ENCODE peak calls at places on chromosomes 2 and 18, in five cellular contexts. C, K, I, U and A are unnamed samples.

GRCh38 chr2:212814941-212815340 is 276.3 kb upstream of the ERBB4 start:
- DNase-seq in C (no peak), U (no peak), K (no peak), I (no peak), A (no peak)

GRCh38 chr18:10261315-10262276 is 192.8 kb upstream of the APCDD1 start:
- DNase-seq in I (no peak), U (peak; percentile 25), K (no peak), C (no peak), A (no peak)

GRCh38 chr2:85524567-85524923 is 14.4 kb upstream of the MAT2A start:
- DNase-seq in C (peak; percentile 44), I (no peak), K (no peak), U (no peak), A (no peak)

GRCh38 chr2:172288603-172289002 is 138.8 kb upstream of the ITGA6 start:
- DNase-seq in K (peak; percentile 64), C (no peak), U (no peak), I (no peak), A (no peak)

GRCh38 chr2:216013080-216013909 is at the start of gene MREG:
- DNase-seq in K (peak; percentile 90), I (no peak), C (peak; percentile 86), U (peak; percentile 62), A (peak; percentile 71)

GRCh38 chr2:96501886-96502810 is 3.0 kb downstream of the NEURL3 start:
- DNase-seq in C (no peak), U (no peak), K (no peak), I (no peak), A (no peak)

GRCh38 chr2:238596571-238597551 is 170.1 kb downstream of the ASB1 start:
- DNase-seq in C (no peak), U (peak; percentile 93), I (peak; percentile 46), K (no peak), A (no peak)

GRCh38 chr2:28587526-28588230 is 91.8 kb downstream of the PLB1 start:
- DNase-seq in I (no peak), C (no peak), U (no peak), K (no peak), A (no peak)

GRCh38 chr2:105873721-105874120 is 129.0 kb downstream of the NCK2 start:
- DNase-seq in K (peak; percentile 92), I (no peak), U (peak; percentile 62), C (no peak), A (peak; percentile 35)

GRCh38 chr2:204776781-204777559 is 231.7 kb downstream of the PARD3B start:
- DNase-seq in I (no peak), C (no peak), U (peak; percentile 26), K (no peak), A (no peak)

GRCh38 chr2:167859676-167860075 is 387.7 kb downstream of the STK39 start:
- DNase-seq in U (no peak), I (no peak), C (no peak), K (no peak), A (no peak)

GRCh38 chr2:64221935-64222334 is 77.7 kb upstream of the PELI1 start:
- DNase-seq in U (no peak), K (no peak), I (no peak), C (no peak), A (no peak)

GRCh38 chr2:158045362-158045761 is 56.3 kb upstream of the UPP2 start:
- DNase-seq in I (no peak), C (no peak), K (no peak), U (no peak), A (no peak)

GRCh38 chr2:25411281-25411680 is 69.6 kb upstream of the DNMT3A start:
- DNase-seq in C (no peak), I (no peak), K (no peak), U (no peak), A (no peak)

GRCh38 chr2:183229386-183229785 is 105.1 kb downstream of the NUP35 start:
- DNase-seq in U (peak; percentile 13), C (no peak), K (peak; percentile 6), I (peak; percentile 23), A (no peak)

GRCh38 chr18:23397907-23398306 is 55.2 kb upstream of the RIOK3 start:
- DNase-seq in U (no peak), C (no peak), I (no peak), K (peak; percentile 18), A (no peak)

GRCh38 chr2:65504814-65505697 is 72.7 kb upstream of the SPRED2 start:
- DNase-seq in K (no peak), I (no peak), U (no peak), C (no peak), A (no peak)

GRCh38 chr2:133940134-133940533 is 313.7 kb upstream of the MGAT5 start:
- DNase-seq in I (no peak), C (no peak), U (no peak), K (no peak), A (no peak)

GRCh38 chr2:5980351-5981054 is 288.3 kb downstream of the SOX11 start:
- DNase-seq in C (no peak), K (no peak), U (no peak), I (no peak), A (no peak)

GRCh38 chr2:237297421-237298155 is 116.4 kb downstream of the COL6A3 start:
- DNase-seq in I (no peak), U (no peak), C (no peak), K (no peak), A (no peak)

GRCh38 chr2:191245869-191246531 is 796 bp downstream of the MYO1B start:
- DNase-seq in U (peak; percentile 70), I (no peak), C (peak; percentile 74), K (peak; percentile 58), A (no peak)

GRCh38 chr18:26301681-26302080 is 75.4 kb downstream of the TAF4B start:
- DNase-seq in K (no peak), I (peak; percentile 23), C (no peak), U (peak; percentile 7), A (no peak)

DNA sequence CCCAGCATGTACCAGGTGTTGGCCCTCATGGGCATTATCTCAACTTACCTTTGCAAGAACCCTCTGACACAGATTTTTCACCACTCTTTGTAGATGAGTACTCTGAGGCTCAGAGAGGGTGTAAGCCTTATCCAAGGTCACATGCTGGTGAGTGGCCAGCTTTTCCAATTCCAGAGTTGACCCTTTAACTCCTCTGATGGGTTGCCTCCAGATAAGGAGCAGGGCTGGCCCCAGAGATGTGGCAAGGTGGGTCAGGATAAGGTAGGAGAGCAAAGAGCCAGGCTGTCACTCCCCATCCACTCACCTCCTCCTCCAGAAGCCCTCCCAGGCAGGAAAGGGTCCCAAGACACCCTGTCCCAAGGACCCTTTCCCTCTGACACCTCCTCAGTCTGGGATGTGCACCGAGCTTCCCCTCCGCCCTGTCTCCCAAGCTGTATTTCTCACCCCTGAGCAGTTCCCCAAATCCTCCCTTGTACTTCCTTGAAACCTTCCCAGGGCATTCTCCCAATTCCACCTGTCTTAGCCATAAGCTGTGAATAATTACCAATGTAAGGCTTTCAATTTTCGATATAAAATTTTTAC is 165.9 kb downstream of the ZFP36L2 start:
- DNase-seq in U (no peak), C (no peak), I (no peak), K (no peak), A (no peak)
- TF ChIP-seq CTCF in U (no peak), C (no peak), I (no peak), K (no peak), A (no peak)

GRCh38 chr2:11748018-11748860 is 1.8 kb downstream of the LPIN1 start:
- DNase-seq in U (no peak), K (peak; percentile 42), C (no peak), I (no peak), A (no peak)

GRCh38 chr2:11744631-11745394 is 1.6 kb upstream of the LPIN1 start:
- DNase-seq in I (no peak), K (peak; percentile 50), U (no peak), C (no peak), A (no peak)

GRCh38 chr2:11745613-11746375 is 638 bp upstream of the LPIN1 start:
- DNase-seq in K (no peak), C (no peak), I (no peak), U (no peak), A (no peak)

GRCh38 chr2:11746807-11747459 is 501 bp downstream of the LPIN1 start:
- DNase-seq in C (no peak), U (no peak), K (peak; percentile 28), I (no peak), A (no peak)

DNA sequence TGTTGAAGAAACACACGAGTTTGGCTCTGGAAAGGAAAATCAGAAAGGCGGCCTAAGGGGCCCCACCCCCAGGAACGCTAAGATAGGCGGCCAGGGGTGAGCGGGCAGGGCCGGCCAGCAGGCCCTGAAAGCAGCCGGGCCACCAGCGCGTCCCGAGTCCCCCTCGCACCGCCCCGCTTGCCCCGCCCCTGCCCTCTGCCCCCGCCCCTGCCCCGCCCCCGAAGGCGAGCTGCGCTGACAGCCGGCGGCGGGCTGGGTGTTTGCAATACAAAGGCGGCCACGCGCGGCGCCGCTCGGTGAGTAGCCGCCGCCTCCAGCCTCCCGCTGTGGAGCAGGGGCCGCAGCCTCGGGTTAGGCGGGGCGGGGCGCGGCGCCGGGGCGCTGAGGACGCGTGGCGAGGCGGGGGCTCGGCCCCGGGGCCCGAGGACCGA is at the start of gene LPIN1:
- DNase-seq in K (peak; percentile 88), C (peak; percentile 80), U (peak; percentile 85), I (no peak), A (peak; percentile 86)
- TF ChIP-seq CTCF in K (no peak), C (no peak), U (no peak), I (peak; percentile 45), A (no peak)

DNA sequence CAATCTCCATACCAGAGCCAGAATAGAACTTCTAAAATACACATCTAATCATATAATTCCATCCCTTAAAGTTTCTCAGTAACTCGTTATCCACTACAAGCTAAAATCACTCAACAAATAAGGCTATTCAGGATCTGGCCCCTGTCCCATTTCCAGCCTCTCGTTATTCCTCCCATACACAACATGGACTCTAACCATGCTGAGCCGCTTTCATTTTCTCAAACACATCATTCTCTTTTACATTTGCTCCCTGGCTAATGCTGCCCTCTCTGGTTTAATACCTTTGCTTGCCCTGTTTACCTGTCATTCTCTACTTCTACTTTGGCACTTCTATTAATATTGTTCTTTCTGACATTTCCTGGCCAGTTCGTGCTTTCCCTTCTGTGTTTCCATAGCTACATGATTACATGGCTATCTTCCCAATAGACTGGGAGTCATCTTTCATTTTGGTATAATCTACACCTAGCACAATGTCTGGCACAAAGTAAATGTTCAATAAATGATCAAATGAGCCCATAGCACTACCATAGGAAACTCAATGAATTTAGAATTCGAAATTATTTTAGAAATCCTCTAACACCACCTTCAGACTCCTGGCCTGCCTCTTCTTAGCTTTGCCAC is 163.6 kb upstream of the VRK2 start:
- DNase-seq in K (no peak), I (no peak), C (no peak), U (no peak), A (no peak)
- TF ChIP-seq CTCF in K (no peak), I (no peak), C (no peak), U (no peak), A (no peak)

DNA sequence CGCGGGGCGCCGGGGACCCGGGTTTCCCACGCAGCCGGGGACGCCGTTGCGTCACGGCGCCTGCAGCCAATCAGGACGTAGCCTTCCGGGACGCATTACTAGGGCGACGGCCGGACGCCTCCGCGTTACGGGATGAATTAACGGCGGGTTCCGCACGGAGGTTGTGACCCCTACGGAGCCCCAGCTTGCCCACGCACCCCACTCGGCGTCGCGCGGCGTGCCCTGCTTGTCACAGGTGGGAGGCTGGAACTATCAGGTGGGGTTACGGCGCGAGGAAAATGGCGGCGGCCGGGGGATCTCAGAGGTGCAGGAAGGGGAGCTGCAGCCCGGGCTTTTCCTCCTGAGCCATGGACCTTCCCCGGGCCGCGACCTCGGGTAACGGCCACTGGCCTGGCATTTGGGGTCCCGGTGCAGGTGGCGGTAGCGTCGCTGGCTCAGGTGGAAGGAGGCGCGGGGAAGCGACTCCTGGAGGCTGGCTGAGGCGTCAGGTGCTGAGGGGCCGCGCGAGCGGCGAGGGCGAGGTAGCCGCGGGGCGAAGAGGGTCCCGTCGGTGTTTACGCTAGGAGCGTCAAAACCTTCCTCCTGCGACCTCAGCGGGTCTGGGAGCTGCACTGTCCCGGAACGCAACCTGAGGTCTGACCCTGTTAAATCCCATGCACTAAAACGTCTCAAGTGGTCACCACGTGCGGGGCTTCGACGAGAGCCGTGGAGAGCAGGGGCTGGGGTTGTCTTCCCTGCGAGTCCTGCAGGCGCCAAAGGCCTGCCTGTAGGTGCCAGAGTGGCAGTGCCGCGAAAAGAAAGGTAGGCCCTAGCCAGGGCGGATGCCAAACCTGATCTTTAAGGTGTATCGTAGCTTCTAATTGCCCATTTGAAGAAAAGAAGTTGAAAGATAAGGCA is at the start of gene LCLAT1:
- DNase-seq in U (peak; percentile 76), I (no peak), K (peak; percentile 90), C (peak; percentile 83), A (peak; percentile 87)
- TF ChIP-seq CTCF in U (no peak), I (peak; percentile 4), K (no peak), C (no peak), A (no peak)